ENCODE peak calls at places on chromosomes 4 and X, in eight cellular contexts. G is endothelial cell, V is WTC11, P is IMR-90, K is progenitor cell of endocrine pancreas, T is PC-3, W is B cell, A is heart right ventricle. M is an unnamed sample.

GRCh38 chrX:107483976-107484726 is 34.7 kb downstream of the FRMPD3 start:
- DNase-seq in K (no peak), T (no peak), G (no peak), A (peak), P (no peak), V (peak), W (no peak), M (no peak)

GRCh38 chr4:116547632-116548031 is 537.7 kb downstream of the TRAM1L1 start:
- DNase-seq in W (no peak), G (no peak), P (no peak), T (no peak), V (no peak), A (no peak), K (no peak), M (no peak)

GRCh38 chrX:39802906-39803305 is 294.9 kb downstream of the BCOR start:
- DNase-seq in G (no peak), A (no peak), T (no peak), K (no peak), P (no peak), V (no peak), W (no peak), M (no peak)

GRCh38 chrX:107708762-107709161 is 66.8 kb downstream of the TSC22D3 start:
- DNase-seq in A (no peak), K (no peak), V (no peak), W (no peak), T (no peak), P (peak), G (no peak), M (no peak)

GRCh38 chrX:96707829-96708228 is 23.2 kb downstream of the DIAPH2 start:
- DNase-seq in T (no peak), P (no peak), V (no peak), G (no peak), A (no peak), W (no peak), K (no peak), M (no peak)

GRCh38 chr4:88242144-88242543 is 42.2 kb downstream of the PPM1K start:
- DNase-seq in V (no peak), A (no peak), G (no peak), W (no peak), K (no peak), P (no peak), T (no peak), M (no peak)

GRCh38 chrX:107849747-107850478 is 24.2 kb downstream of the MID2 start:
- DNase-seq in T (peak), W (no peak), K (no peak), A (no peak), G (peak), V (peak), P (no peak), M (peak)

GRCh38 chrX:10509397-10509796 is 111.0 kb downstream of the MID1 start:
- DNase-seq in W (no peak), V (no peak), G (no peak), P (no peak), K (no peak), T (no peak), A (no peak), M (no peak)

GRCh38 chrX:47191331-47191730 is 2.3 kb upstream of the UBA1 start:
- DNase-seq in P (no peak), V (peak), K (no peak), G (peak), T (peak), W (peak), A (no peak), M (peak)

GRCh38 chr4:178086324-178086723 is 644.1 kb upstream of the AGA start:
- DNase-seq in K (no peak), G (peak), V (peak), A (no peak), P (peak), W (no peak), T (peak), M (no peak)

GRCh38 chr4:83993774-83994173 is 457.9 kb downstream of the GPAT3 start:
- DNase-seq in W (no peak), T (no peak), G (no peak), V (peak), A (no peak), K (no peak), P (no peak), M (peak)

GRCh38 chrX:114800719-114801118 is 216.7 kb downstream of the IL13RA2 start:
- DNase-seq in K (no peak), P (peak), G (no peak), A (no peak), T (peak), W (no peak), V (no peak), M (no peak)

GRCh38 chrX:22300130-22300529 is 27.4 kb downstream of the CBLL2 start:
- DNase-seq in W (no peak), P (peak), G (no peak), K (no peak), V (no peak), A (no peak), T (peak), M (peak)

GRCh38 chr4:183348706-183349659 is 26.8 kb upstream of the CLDN24 start:
- DNase-seq in A (no peak), W (no peak), T (peak), G (no peak), V (no peak), K (no peak), P (peak), M (peak)

GRCh38 chrX:81996166-81996565 is 794.3 kb downstream of the SH3BGRL start:
- DNase-seq in V (no peak), T (no peak), W (no peak), K (no peak), G (no peak), P (no peak), A (no peak), M (no peak)

GRCh38 chr4:183147983-183148382 is 48.9 kb downstream of the WWC2 start:
- DNase-seq in W (no peak), V (no peak), T (no peak), A (no peak), K (no peak), P (no peak), G (no peak), M (no peak)

GRCh38 chr4:184534511-184535391 is 60.4 kb upstream of the IRF2 start:
- DNase-seq in T (no peak), K (no peak), V (no peak), G (no peak), W (peak), P (peak), A (no peak), M (no peak)

GRCh38 chr4:142817442-142817841 is 28.7 kb downstream of the INPP4B start:
- DNase-seq in V (no peak), T (peak), K (no peak), A (no peak), P (peak), G (no peak), W (no peak), M (peak)

GRCh38 chr4:1368421-1369090 is 21.5 kb downstream of the UVSSA start:
- DNase-seq in P (no peak), K (no peak), A (no peak), G (no peak), W (no peak), T (no peak), V (peak), M (no peak)

GRCh38 chr4:80237992-80238391 is 28.5 kb upstream of the FGF5 start:
- DNase-seq in W (no peak), P (peak), V (no peak), G (no peak), K (no peak), A (no peak), T (peak), M (no peak)

GRCh38 chr4:117560329-117560728 is 474.0 kb upstream of the NDST3 start:
- DNase-seq in V (no peak), A (no peak), T (peak), K (no peak), W (no peak), G (no peak), P (peak), M (no peak)

GRCh38 chrX:45295587-45295986 is 94.9 kb upstream of the DIPK2B start:
- DNase-seq in V (no peak), G (no peak), W (no peak), T (peak), A (no peak), P (peak), K (no peak), M (no peak)

GRCh38 chrX:137547291-137547690 is 18.6 kb upstream of the ZIC3 start:
- DNase-seq in V (peak), A (no peak), P (no peak), K (no peak), W (no peak), T (no peak), G (no peak), M (no peak)

GRCh38 chrX:30308263-30309138 is 689 bp downstream of the NR0B1 start:
- DNase-seq in W (no peak), G (peak), P (no peak), A (no peak), K (peak), V (peak), T (no peak), M (no peak)

DNA sequence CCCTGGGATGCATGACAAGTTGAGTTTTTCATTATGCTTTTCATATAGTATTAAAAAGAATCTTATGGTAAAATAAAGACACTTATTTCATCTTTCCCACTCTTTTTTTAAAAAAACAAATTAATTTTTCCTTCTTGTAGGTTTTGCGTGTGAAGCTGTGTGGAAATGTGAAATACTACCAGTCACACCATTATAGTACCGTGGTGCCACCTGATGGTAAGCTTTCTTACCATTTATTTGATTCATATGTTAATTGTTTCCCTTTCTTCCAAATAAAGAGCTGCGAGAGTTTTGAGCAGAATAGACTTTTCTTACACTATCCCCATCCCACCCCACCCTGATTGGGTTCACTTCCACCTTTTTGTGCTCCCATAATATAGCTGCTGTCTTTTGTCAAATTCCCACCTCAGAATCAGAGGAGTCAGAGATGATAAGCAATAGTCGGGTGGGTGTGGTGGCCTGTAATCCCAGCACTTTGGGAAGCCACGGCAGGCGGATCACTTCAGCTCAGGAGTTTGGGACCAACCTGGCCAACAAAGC is 44.3 kb downstream of the CASP6 start:
- DNase-seq in G (no peak), V (no peak), A (no peak), T (no peak), P (peak), W (no peak), K (no peak), M (peak)
- TF ChIP-seq CTCF in G (no peak), V (no peak), A (peak), T (peak), P (peak), W (no peak), K (no peak), M (peak)

GRCh38 chr4:16884673-16885460 is 13.6 kb downstream of the LDB2 start:
- DNase-seq in K (no peak), T (no peak), A (no peak), W (no peak), P (no peak), G (no peak), V (no peak), M (peak)
- TF ChIP-seq CTCF in K (peak), T (no peak), A (no peak), W (no peak), P (peak), G (peak), V (peak), M (no peak)

GRCh38 chr4:3637326-3638016 is 105.2 kb upstream of the LRPAP1 start:
- DNase-seq in P (no peak), W (no peak), T (no peak), K (no peak), G (no peak), V (no peak), A (no peak), M (no peak)
- TF ChIP-seq CTCF in P (no peak), W (no peak), T (no peak), K (no peak), G (no peak), V (no peak), A (no peak), M (no peak)

DNA sequence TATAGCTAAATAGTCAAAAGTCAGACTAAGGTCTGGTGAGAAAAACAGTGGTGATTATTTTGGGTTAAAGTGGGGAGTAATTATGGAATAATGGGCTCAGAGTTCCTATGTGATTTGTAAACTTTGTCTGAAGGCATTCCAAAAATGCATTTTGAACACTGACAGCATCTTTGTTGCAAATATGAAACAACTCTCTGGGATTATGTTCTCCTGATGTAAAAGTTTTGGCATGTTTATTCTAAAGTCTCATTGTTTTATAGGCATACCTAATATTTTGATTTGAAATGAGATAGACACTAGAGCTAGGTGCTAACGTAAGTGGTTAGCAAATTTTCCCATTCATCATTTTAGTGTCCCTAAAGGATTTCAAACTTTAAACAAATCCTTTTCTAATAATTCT is 140.9 kb upstream of the ANXA3 start:
- DNase-seq in K (no peak), W (no peak), G (no peak), T (peak), A (no peak), P (no peak), V (no peak), M (no peak)
- TF ChIP-seq CTCF in K (no peak), W (no peak), G (no peak), T (no peak), A (no peak), P (no peak), V (no peak), M (no peak)

DNA sequence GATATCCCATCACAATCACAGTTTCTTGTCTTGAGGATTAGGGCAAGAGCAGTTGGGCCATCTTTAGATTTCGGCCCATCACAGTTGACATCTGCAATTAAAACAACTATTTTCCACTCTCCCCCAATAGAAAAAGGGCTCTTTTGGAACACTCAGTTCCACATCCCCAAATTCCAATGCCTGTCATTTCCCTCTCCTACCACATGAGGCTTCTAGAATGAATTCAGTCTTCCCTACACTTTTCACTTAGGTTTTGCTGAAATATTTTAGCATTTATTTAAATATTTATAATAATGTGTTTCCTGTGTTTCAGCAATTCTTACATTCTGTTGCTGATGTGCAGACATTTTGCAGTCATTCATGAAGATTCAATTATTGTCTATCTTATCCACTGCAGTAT is 118.4 kb downstream of the COX18 start:
- DNase-seq in W (no peak), G (no peak), K (no peak), P (no peak), V (no peak), T (peak), A (no peak), M (no peak)
- TF ChIP-seq CTCF in W (no peak), G (peak), K (peak), P (peak), V (peak), T (peak), A (no peak), M (no peak)